ENCODE peak calls at places on chromosomes 6 and 20, in five cellular contexts. One of them, this sample, is unnamed.

GRCh38 chr20:59217162-59217561 is 53.5 kb downstream of the ZNF831 start:
- DNase-seq in A549: no peak
- DNase-seq in cardiac muscle cell: no peak
- DNase-seq in fibroblast of lung: no peak
- DNase-seq in K562: no peak
- DNase-seq in this sample: no peak

GRCh38 chr6:159760602-159761057 is 1.2 kb upstream of the ACAT2 start:
- DNase-seq in A549: no peak
- DNase-seq in cardiac muscle cell: no peak
- DNase-seq in fibroblast of lung: peak; percentile 31
- DNase-seq in K562: peak; percentile 9
- DNase-seq in this sample: no peak

GRCh38 chr20:45138451-45139300 is 14.4 kb upstream of the WFDC12 start:
- DNase-seq in A549: peak; percentile 31
- DNase-seq in cardiac muscle cell: peak; percentile 38
- DNase-seq in fibroblast of lung: no peak
- DNase-seq in K562: peak; percentile 78
- DNase-seq in this sample: peak; percentile 62

GRCh38 chr6:96213768-96214167 is 198.0 kb downstream of the FUT9 start:
- DNase-seq in A549: no peak
- DNase-seq in cardiac muscle cell: no peak
- DNase-seq in fibroblast of lung: no peak
- DNase-seq in K562: no peak
- DNase-seq in this sample: no peak

GRCh38 chr20:21601799-21602198 is 87.9 kb upstream of the NKX2-2 start:
- DNase-seq in A549: no peak
- DNase-seq in cardiac muscle cell: no peak
- DNase-seq in fibroblast of lung: no peak
- DNase-seq in K562: no peak
- DNase-seq in this sample: no peak

GRCh38 chr20:44054849-44055248 is 132.1 kb downstream of the JPH2 start:
- DNase-seq in A549: no peak
- DNase-seq in cardiac muscle cell: no peak
- DNase-seq in fibroblast of lung: no peak
- DNase-seq in K562: no peak
- DNase-seq in this sample: no peak

GRCh38 chr6:117373211-117373813 is 52.4 kb downstream of the ROS1 start:
- DNase-seq in A549: no peak
- DNase-seq in cardiac muscle cell: no peak
- DNase-seq in fibroblast of lung: no peak
- DNase-seq in K562: no peak
- DNase-seq in this sample: no peak

GRCh38 chr6:130434174-130434873 is 68.5 kb downstream of the TMEM200A start:
- DNase-seq in A549: no peak
- DNase-seq in cardiac muscle cell: no peak
- DNase-seq in fibroblast of lung: peak; percentile 24
- DNase-seq in K562: no peak
- DNase-seq in this sample: no peak

GRCh38 chr20:32609371-32609773 is 24.2 kb upstream of the NOL4L start:
- DNase-seq in A549: no peak
- DNase-seq in cardiac muscle cell: no peak
- DNase-seq in fibroblast of lung: no peak
- DNase-seq in K562: no peak
- DNase-seq in this sample: no peak

GRCh38 chr6:144731229-144731628 is 446.1 kb downstream of the UTRN start:
- DNase-seq in A549: no peak
- DNase-seq in cardiac muscle cell: no peak
- DNase-seq in fibroblast of lung: no peak
- DNase-seq in K562: no peak
- DNase-seq in this sample: no peak

GRCh38 chr20:24411452-24412216 is 57.8 kb upstream of the SYNDIG1 start:
- DNase-seq in A549: no peak
- DNase-seq in cardiac muscle cell: no peak
- DNase-seq in fibroblast of lung: no peak
- DNase-seq in K562: no peak
- DNase-seq in this sample: no peak

GRCh38 chr6:48733581-48733980 is 622.6 kb upstream of the PTCHD4 start:
- DNase-seq in A549: no peak
- DNase-seq in cardiac muscle cell: no peak
- DNase-seq in fibroblast of lung: peak; percentile 34
- DNase-seq in K562: no peak
- DNase-seq in this sample: no peak

GRCh38 chr20:50568549-50568942 is 58.4 kb downstream of the PTPN1 start:
- DNase-seq in A549: no peak
- DNase-seq in cardiac muscle cell: no peak
- DNase-seq in fibroblast of lung: no peak
- DNase-seq in K562: no peak
- DNase-seq in this sample: no peak

GRCh38 chr6:10175330-10175729 is 239.5 kb downstream of the TFAP2A start:
- DNase-seq in A549: no peak
- DNase-seq in cardiac muscle cell: no peak
- DNase-seq in fibroblast of lung: no peak
- DNase-seq in K562: no peak
- DNase-seq in this sample: no peak

GRCh38 chr6:80158478-80158989 is 52.1 kb downstream of the BCKDHB start:
- DNase-seq in A549: no peak
- DNase-seq in cardiac muscle cell: no peak
- DNase-seq in fibroblast of lung: no peak
- DNase-seq in K562: no peak
- DNase-seq in this sample: no peak

GRCh38 chr6:51531623-51532022 is 555.8 kb downstream of the PKHD1 start:
- DNase-seq in A549: no peak
- DNase-seq in cardiac muscle cell: no peak
- DNase-seq in fibroblast of lung: no peak
- DNase-seq in K562: no peak
- DNase-seq in this sample: no peak

GRCh38 chr20:15854871-15855270 is 718.4 kb downstream of the KIF16B start:
- DNase-seq in A549: no peak
- DNase-seq in cardiac muscle cell: no peak
- DNase-seq in fibroblast of lung: no peak
- DNase-seq in K562: no peak
- DNase-seq in this sample: no peak

GRCh38 chr6:159766923-159767322 is 5.1 kb downstream of the ACAT2 start:
- DNase-seq in A549: no peak
- DNase-seq in cardiac muscle cell: no peak
- DNase-seq in fibroblast of lung: no peak
- DNase-seq in K562: no peak
- DNase-seq in this sample: no peak

GRCh38 chr6:162887981-162888689 is 160.4 kb downstream of the PACRG start:
- DNase-seq in A549: no peak
- DNase-seq in cardiac muscle cell: no peak
- DNase-seq in fibroblast of lung: no peak
- DNase-seq in K562: no peak
- DNase-seq in this sample: no peak

GRCh38 chr6:11459002-11459658 is 78.4 kb upstream of the TMEM170B start:
- DNase-seq in A549: no peak
- DNase-seq in cardiac muscle cell: no peak
- DNase-seq in fibroblast of lung: no peak
- DNase-seq in K562: no peak
- DNase-seq in this sample: no peak

GRCh38 chr20:513429-513828 is 30.2 kb downstream of the CSNK2A1 start:
- DNase-seq in A549: no peak
- DNase-seq in cardiac muscle cell: no peak
- DNase-seq in fibroblast of lung: peak; percentile 29
- DNase-seq in K562: no peak
- DNase-seq in this sample: no peak

GRCh38 chr6:23446394-23447001 is 679.5 kb upstream of the NRSN1 start:
- DNase-seq in A549: peak; percentile 2
- DNase-seq in cardiac muscle cell: peak; percentile 49
- DNase-seq in fibroblast of lung: peak; percentile 78
- DNase-seq in K562: no peak
- DNase-seq in this sample: no peak

GRCh38 chr6:131547524-131547923 is 25.5 kb upstream of the ARG1 start:
- DNase-seq in A549: no peak
- DNase-seq in cardiac muscle cell: peak; percentile 20
- DNase-seq in fibroblast of lung: no peak
- DNase-seq in K562: no peak
- DNase-seq in this sample: no peak

GRCh38 chr20:62926229-62927127 is at the start of gene DIDO1:
- DNase-seq in A549: peak; percentile 96
- DNase-seq in cardiac muscle cell: peak; percentile 93
- DNase-seq in fibroblast of lung: peak; percentile 81
- DNase-seq in K562: peak; percentile 97
- DNase-seq in this sample: peak; percentile 34

GRCh38 chr20:6506906-6507305 is 260.6 kb upstream of the BMP2 start:
- DNase-seq in A549: no peak
- DNase-seq in cardiac muscle cell: no peak
- DNase-seq in fibroblast of lung: no peak
- DNase-seq in K562: no peak
- DNase-seq in this sample: no peak

GRCh38 chr6:3534599-3534998 is 77.7 kb upstream of the SLC22A23 start:
- DNase-seq in A549: no peak
- DNase-seq in cardiac muscle cell: no peak
- DNase-seq in fibroblast of lung: peak; percentile 14
- DNase-seq in K562: no peak
- DNase-seq in this sample: no peak

GRCh38 chr6:24358219-24358821 is 461 bp upstream of the DCDC2 start:
- DNase-seq in A549: no peak
- DNase-seq in cardiac muscle cell: no peak
- DNase-seq in fibroblast of lung: no peak
- DNase-seq in K562: no peak
- DNase-seq in this sample: no peak

GRCh38 chr6:3001773-3002293 is 2.1 kb downstream of the NQO2 start:
- DNase-seq in A549: peak; percentile 67
- DNase-seq in cardiac muscle cell: peak; percentile 49
- DNase-seq in fibroblast of lung: peak; percentile 75
- DNase-seq in K562: peak; percentile 78
- DNase-seq in this sample: no peak

GRCh38 chr6:109453594-109454482 is 1.7 kb downstream of the MICAL1 start:
- DNase-seq in A549: no peak
- DNase-seq in cardiac muscle cell: no peak
- DNase-seq in fibroblast of lung: peak; percentile 47
- DNase-seq in K562: no peak
- DNase-seq in this sample: no peak

GRCh38 chr6:190596-191395 is 101.5 kb upstream of the DUSP22 start:
- DNase-seq in A549: no peak
- DNase-seq in cardiac muscle cell: peak; percentile 37
- DNase-seq in fibroblast of lung: no peak
- DNase-seq in K562: no peak
- DNase-seq in this sample: no peak

GRCh38 chr6:128516514-128516898 is 3.9 kb downstream of the PTPRK start:
- DNase-seq in A549: no peak
- DNase-seq in cardiac muscle cell: no peak
- DNase-seq in fibroblast of lung: peak; percentile 44
- DNase-seq in K562: no peak
- DNase-seq in this sample: no peak

GRCh38 chr6:106870069-106870468 is 104.5 kb downstream of the CD24 start:
- DNase-seq in A549: peak; percentile 17
- DNase-seq in cardiac muscle cell: no peak
- DNase-seq in fibroblast of lung: no peak
- DNase-seq in K562: no peak
- DNase-seq in this sample: peak; percentile 91

DNA sequence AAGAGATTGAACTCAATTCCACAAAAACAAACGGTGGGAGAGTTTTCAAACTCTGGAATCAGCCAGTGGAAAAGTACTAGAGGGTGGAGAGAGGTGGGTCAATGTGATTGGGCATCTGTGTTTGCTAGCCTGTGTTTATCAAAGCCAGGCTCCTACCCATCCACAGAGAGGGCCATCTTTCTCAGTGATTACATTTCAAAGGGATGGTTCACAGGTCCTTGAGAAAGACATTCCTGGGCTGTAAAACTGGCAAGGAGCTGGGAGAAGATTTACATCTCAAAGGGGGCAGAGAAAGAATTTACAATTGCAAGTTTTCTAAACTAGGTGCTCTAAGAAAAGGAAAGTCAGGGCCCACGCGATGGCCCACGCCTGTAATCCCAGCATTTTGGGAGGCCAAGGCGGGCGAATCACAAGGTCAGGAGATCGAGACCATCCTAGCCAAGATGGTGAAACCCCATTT is 146.8 kb upstream of the UST start:
- DNase-seq in A549: no peak
- DNase-seq in cardiac muscle cell: no peak
- DNase-seq in fibroblast of lung: no peak
- DNase-seq in K562: no peak
- DNase-seq in this sample: no peak
- H3K27ac ChIP-seq in A549: no peak overlapping the region
- H3K27ac ChIP-seq in cardiac muscle cell: no peak overlapping the region
- H3K27ac ChIP-seq in fibroblast of lung: no peak overlapping the region
- H3K27ac ChIP-seq in K562: no peak overlapping the region
- H3K27ac ChIP-seq in this sample: no peak overlapping the region

GRCh38 chr6:90097357-90097756 is 199.3 kb downstream of the BACH2 start:
- DNase-seq in A549: no peak
- DNase-seq in cardiac muscle cell: no peak
- DNase-seq in fibroblast of lung: peak; percentile 26
- DNase-seq in K562: no peak
- DNase-seq in this sample: no peak
- H3K27ac ChIP-seq in A549: no peak overlapping the region
- H3K27ac ChIP-seq in cardiac muscle cell: no peak overlapping the region
- H3K27ac ChIP-seq in fibroblast of lung: peak overlapping the region; percentile 37
- H3K27ac ChIP-seq in K562: no peak overlapping the region
- H3K27ac ChIP-seq in this sample: peak overlapping the region; percentile 97

DNA sequence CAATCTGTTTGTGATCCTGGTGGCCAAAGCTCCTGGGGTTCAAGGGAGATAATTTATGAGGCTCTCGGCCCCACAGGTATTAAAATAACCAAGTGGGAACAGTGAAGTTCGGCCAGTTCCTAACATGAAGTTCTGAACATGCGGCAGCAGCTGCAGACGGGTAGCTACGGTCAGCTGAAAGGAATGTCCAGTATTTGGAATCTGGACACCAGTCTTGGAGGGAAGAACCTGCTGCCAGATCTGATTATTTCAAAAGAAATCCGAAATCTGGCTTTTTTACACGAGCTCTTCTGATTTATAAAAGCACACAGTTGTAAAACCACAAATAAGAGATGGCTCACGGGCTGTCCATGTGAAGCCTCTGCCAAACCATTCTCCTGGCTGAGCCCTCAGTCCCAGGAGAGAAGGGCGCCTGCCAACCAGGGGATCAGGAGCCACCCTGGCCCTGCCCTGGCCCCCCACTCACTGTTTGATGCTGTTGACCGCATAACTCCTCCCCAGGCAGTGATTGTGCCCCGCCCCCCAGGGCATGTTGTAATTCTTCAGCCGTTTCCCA is 28.2 kb upstream of the KCNB1 start:
- DNase-seq in A549: no peak
- DNase-seq in cardiac muscle cell: no peak
- DNase-seq in fibroblast of lung: peak; percentile 66
- DNase-seq in K562: no peak
- DNase-seq in this sample: no peak
- H3K27ac ChIP-seq in A549: peak overlapping the region; percentile 35
- H3K27ac ChIP-seq in cardiac muscle cell: no peak overlapping the region
- H3K27ac ChIP-seq in fibroblast of lung: no peak overlapping the region
- H3K27ac ChIP-seq in K562: no peak overlapping the region
- H3K27ac ChIP-seq in this sample: no peak overlapping the region

DNA sequence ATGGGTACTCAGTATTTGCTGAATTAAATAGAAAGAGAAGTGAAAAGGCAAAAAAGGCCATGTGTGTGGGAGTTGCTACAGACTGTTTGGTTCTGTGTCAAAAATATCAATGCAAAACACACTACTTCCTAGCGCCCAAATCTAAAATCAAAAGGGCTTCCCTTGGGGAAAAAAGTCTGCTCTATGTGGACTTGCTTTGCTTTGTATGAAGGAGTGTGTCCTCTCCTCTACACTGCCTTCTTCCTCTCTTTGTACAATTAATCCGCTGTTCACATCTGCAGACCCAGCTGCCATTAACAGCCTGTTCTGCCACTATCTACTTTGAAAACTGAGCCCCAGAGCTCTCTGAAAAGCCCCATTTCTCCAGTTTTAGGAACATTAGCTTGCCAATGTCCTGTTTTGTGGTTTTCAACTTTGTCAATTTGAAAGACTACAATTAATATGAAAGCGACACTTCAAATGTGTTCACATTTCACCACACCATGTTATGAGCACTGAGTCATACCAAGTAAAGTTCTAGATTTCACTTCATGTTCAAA is 102.9 kb downstream of the KIF13A start:
- DNase-seq in A549: no peak
- DNase-seq in cardiac muscle cell: no peak
- DNase-seq in fibroblast of lung: no peak
- DNase-seq in K562: no peak
- DNase-seq in this sample: no peak
- H3K27ac ChIP-seq in A549: peak overlapping the region; percentile 77
- H3K27ac ChIP-seq in cardiac muscle cell: peak overlapping the region; percentile 24
- H3K27ac ChIP-seq in fibroblast of lung: no peak overlapping the region
- H3K27ac ChIP-seq in K562: peak overlapping the region; percentile 67
- H3K27ac ChIP-seq in this sample: peak overlapping the region; percentile 13